ENCODE peak calls at places on chromosomes 7 and 10, in four cellular contexts. T is GM04503, V is H1, D is heart right ventricle. R is an unnamed sample.
A peak's percentile ranks its signal among the peaks of the same experiment; 100 is the strongest.

GRCh38 chr7:13742126-13742525 is 247.3 kb downstream of the ETV1 start:
- DNase-seq in V (peak; percentile 9), D (no peak), T (peak; percentile 83), R (no peak)

GRCh38 chr10:14688606-14689005 is 86.1 kb downstream of the FAM107B start:
- DNase-seq in T (peak; percentile 12), D (peak; percentile 14), V (no peak), R (no peak)

GRCh38 chr7:1156782-1157535 is 3.0 kb downstream of the ZFAND2A start:
- DNase-seq in V (no peak), T (no peak), D (no peak), R (no peak)

GRCh38 chr7:51325937-51326336 is 9.3 kb upstream of the COBL start:
- DNase-seq in T (no peak), D (no peak), V (no peak), R (no peak)

GRCh38 chr10:132172091-132173066 is 14.4 kb upstream of the DPYSL4 start:
- DNase-seq in V (no peak), T (no peak), D (no peak), R (no peak)

GRCh38 chr10:122190553-122190952 is 80.5 kb upstream of the BTBD16 start:
- DNase-seq in T (no peak), V (no peak), D (no peak), R (no peak)

GRCh38 chr7:33432825-33433224 is 303.5 kb downstream of the BBS9 start:
- DNase-seq in T (no peak), D (no peak), V (no peak), R (no peak)

GRCh38 chr10:79923669-79924068 is 25.2 kb downstream of the SFTPD start:
- DNase-seq in T (no peak), V (no peak), D (no peak), R (no peak)

GRCh38 chr7:29202651-29203069 is 8.1 kb downstream of the CHN2 start:
- DNase-seq in T (no peak), D (peak; percentile 8), V (no peak), R (no peak)

GRCh38 chr7:621572-622285 is 102.1 kb upstream of the PDGFA start:
- DNase-seq in D (no peak), V (no peak), T (no peak), R (no peak)

GRCh38 chr7:24370541-24370940 is 86.6 kb downstream of the NPY start:
- DNase-seq in V (no peak), D (no peak), T (no peak), R (no peak)

GRCh38 chr10:74766501-74766900 is 59.9 kb upstream of the KAT6B start:
- DNase-seq in D (no peak), T (no peak), V (no peak), R (no peak)

GRCh38 chr7:37076668-37077067 is 352.4 kb upstream of the AOAH start:
- DNase-seq in D (no peak), V (no peak), T (no peak), R (no peak)

GRCh38 chr10:35043796-35044344 is 46.3 kb downstream of the CUL2 start:
- DNase-seq in T (no peak), V (no peak), D (no peak), R (no peak)

GRCh38 chr10:72263613-72264241 is 10.0 kb upstream of the DDIT4 start:
- DNase-seq in D (no peak), T (no peak), V (no peak), R (no peak)

GRCh38 chr10:86651021-86651471 is 3.3 kb upstream of the OPN4 start:
- DNase-seq in T (no peak), V (no peak), D (no peak), R (peak; percentile 57)

GRCh38 chr7:12431886-12432285 is 28.2 kb upstream of the VWDE start:
- DNase-seq in D (no peak), V (no peak), T (no peak), R (no peak)

GRCh38 chr7:112422842-112423496 is 27.3 kb upstream of the IFRD1 start:
- DNase-seq in T (peak; percentile 85), V (peak; percentile 60), D (peak; percentile 63), R (peak; percentile 82)

GRCh38 chr7:130506358-130506757 is 14.5 kb downstream of the MEST start:
- DNase-seq in T (no peak), D (no peak), V (no peak), R (no peak)

GRCh38 chr7:139426258-139427028 is 57.0 kb downstream of the KLRG2 start:
- DNase-seq in D (peak; percentile 17), T (no peak), V (no peak), R (no peak)

GRCh38 chr10:33087142-33087541 is 129.1 kb upstream of the ITGB1 start:
- DNase-seq in T (no peak), V (no peak), D (no peak), R (no peak)

GRCh38 chr10:71371750-71372166 is 25.0 kb upstream of the CDH23 start:
- DNase-seq in T (no peak), V (no peak), D (no peak), R (no peak)

GRCh38 chr7:39700932-39701331 is 77.6 kb downstream of the RALA start:
- DNase-seq in V (no peak), D (no peak), T (no peak), R (no peak)

GRCh38 chr7:30163231-30163894 is 28.6 kb downstream of the MTURN start:
- DNase-seq in D (no peak), V (no peak), T (no peak), R (no peak)

GRCh38 chr7:79293655-79294142 is 159.8 kb downstream of the MAGI2 start:
- DNase-seq in V (no peak), T (no peak), D (no peak), R (no peak)

GRCh38 chr7:127704211-127704610 is 52.2 kb downstream of the SND1 start:
- DNase-seq in T (no peak), V (no peak), D (no peak), R (no peak)

GRCh38 chr7:46150721-46151120 is 229.6 kb upstream of the IGFBP3 start:
- DNase-seq in V (no peak), D (no peak), T (no peak), R (no peak)

GRCh38 chr7:123747089-123747488 is 1.7 kb downstream of the WASL start:
- DNase-seq in D (no peak), V (no peak), T (no peak), R (no peak)

GRCh38 chr10:100075426-100076220 is 6.0 kb downstream of the CPN1 start:
- DNase-seq in T (no peak), V (no peak), D (no peak), R (no peak)

R was measured in right atrium auricular region.